ENCODE peak calls at places on chromosomes 6 and 20, in six cellular contexts. One of them, this sample, is unnamed.

GRCh38 chr6:39979461-39980328 is 45.4 kb upstream of the MOCS1 start:
- DNase-seq in fibroblast of pulmonary artery: no peak
- DNase-seq in iris pigment epithelial cell: no peak
- DNase-seq in NCI-H2081: no peak
- DNase-seq in activated CD4-positive, alpha-beta T cell treated with anti-CD3 and anti-CD28 coated beads, Interleukin-2, amount 50 U/mL, for 1 hour: no peak
- DNase-seq in fibroblast of the conjunctiva: no peak
- DNase-seq in this sample: no peak

GRCh38 chr6:88650029-88650619 is 313.3 kb downstream of the RNGTT start:
- DNase-seq in iris pigment epithelial cell: peak
- DNase-seq in activated CD4-positive, alpha-beta T cell treated with anti-CD3 and anti-CD28 coated beads, Interleukin-2, amount 50 U/mL, for 1 hour: no peak
- DNase-seq in fibroblast of the conjunctiva: peak
- DNase-seq in fibroblast of pulmonary artery: peak
- DNase-seq in NCI-H2081: no peak
- DNase-seq in this sample: no peak

GRCh38 chr6:113989675-113990074 is 18.7 kb upstream of the HDAC2 start:
- DNase-seq in NCI-H2081: no peak
- DNase-seq in fibroblast of pulmonary artery: no peak
- DNase-seq in activated CD4-positive, alpha-beta T cell treated with anti-CD3 and anti-CD28 coated beads, Interleukin-2, amount 50 U/mL, for 1 hour: no peak
- DNase-seq in iris pigment epithelial cell: no peak
- DNase-seq in fibroblast of the conjunctiva: no peak
- DNase-seq in this sample: no peak

GRCh38 chr20:21512634-21513180 is 1.2 kb downstream of the NKX2-2 start:
- DNase-seq in fibroblast of the conjunctiva: no peak
- DNase-seq in activated CD4-positive, alpha-beta T cell treated with anti-CD3 and anti-CD28 coated beads, Interleukin-2, amount 50 U/mL, for 1 hour: no peak
- DNase-seq in iris pigment epithelial cell: no peak
- DNase-seq in fibroblast of pulmonary artery: no peak
- DNase-seq in NCI-H2081: no peak
- DNase-seq in this sample: no peak

GRCh38 chr6:146543211-146543939 is at the start of gene RAB32:
- DNase-seq in fibroblast of the conjunctiva: peak
- DNase-seq in fibroblast of pulmonary artery: peak
- DNase-seq in activated CD4-positive, alpha-beta T cell treated with anti-CD3 and anti-CD28 coated beads, Interleukin-2, amount 50 U/mL, for 1 hour: no peak
- DNase-seq in NCI-H2081: peak
- DNase-seq in iris pigment epithelial cell: peak
- DNase-seq in this sample: no peak

GRCh38 chr6:25346064-25346463 is 66.9 kb downstream of the CARMIL1 start:
- DNase-seq in fibroblast of the conjunctiva: no peak
- DNase-seq in activated CD4-positive, alpha-beta T cell treated with anti-CD3 and anti-CD28 coated beads, Interleukin-2, amount 50 U/mL, for 1 hour: no peak
- DNase-seq in NCI-H2081: no peak
- DNase-seq in fibroblast of pulmonary artery: no peak
- DNase-seq in iris pigment epithelial cell: no peak
- DNase-seq in this sample: peak

GRCh38 chr6:109896333-109896732 is 81.8 kb upstream of the GPR6 start:
- DNase-seq in activated CD4-positive, alpha-beta T cell treated with anti-CD3 and anti-CD28 coated beads, Interleukin-2, amount 50 U/mL, for 1 hour: no peak
- DNase-seq in fibroblast of the conjunctiva: no peak
- DNase-seq in fibroblast of pulmonary artery: no peak
- DNase-seq in NCI-H2081: no peak
- DNase-seq in iris pigment epithelial cell: peak
- DNase-seq in this sample: no peak

GRCh38 chr20:6178537-6178936 is 55.7 kb upstream of the FERMT1 start:
- DNase-seq in NCI-H2081: peak
- DNase-seq in fibroblast of pulmonary artery: peak
- DNase-seq in iris pigment epithelial cell: peak
- DNase-seq in activated CD4-positive, alpha-beta T cell treated with anti-CD3 and anti-CD28 coated beads, Interleukin-2, amount 50 U/mL, for 1 hour: no peak
- DNase-seq in fibroblast of the conjunctiva: peak
- DNase-seq in this sample: peak

GRCh38 chr6:54621285-54621684 is 225.3 kb upstream of the FAM83B start:
- DNase-seq in fibroblast of pulmonary artery: peak
- DNase-seq in activated CD4-positive, alpha-beta T cell treated with anti-CD3 and anti-CD28 coated beads, Interleukin-2, amount 50 U/mL, for 1 hour: no peak
- DNase-seq in fibroblast of the conjunctiva: no peak
- DNase-seq in NCI-H2081: peak
- DNase-seq in iris pigment epithelial cell: peak
- DNase-seq in this sample: no peak

GRCh38 chr6:130409394-130410095 is 43.7 kb downstream of the TMEM200A start:
- DNase-seq in NCI-H2081: no peak
- DNase-seq in iris pigment epithelial cell: peak
- DNase-seq in fibroblast of pulmonary artery: peak
- DNase-seq in fibroblast of the conjunctiva: no peak
- DNase-seq in activated CD4-positive, alpha-beta T cell treated with anti-CD3 and anti-CD28 coated beads, Interleukin-2, amount 50 U/mL, for 1 hour: no peak
- DNase-seq in this sample: no peak

GRCh38 chr20:53036992-53037391 is 64.8 kb downstream of the TSHZ2 start:
- DNase-seq in fibroblast of the conjunctiva: no peak
- DNase-seq in iris pigment epithelial cell: no peak
- DNase-seq in activated CD4-positive, alpha-beta T cell treated with anti-CD3 and anti-CD28 coated beads, Interleukin-2, amount 50 U/mL, for 1 hour: no peak
- DNase-seq in NCI-H2081: no peak
- DNase-seq in fibroblast of pulmonary artery: no peak
- DNase-seq in this sample: no peak

GRCh38 chr6:135993321-135993720 is 141.8 kb downstream of the PDE7B start:
- DNase-seq in fibroblast of pulmonary artery: no peak
- DNase-seq in fibroblast of the conjunctiva: no peak
- DNase-seq in iris pigment epithelial cell: no peak
- DNase-seq in NCI-H2081: no peak
- DNase-seq in activated CD4-positive, alpha-beta T cell treated with anti-CD3 and anti-CD28 coated beads, Interleukin-2, amount 50 U/mL, for 1 hour: no peak
- DNase-seq in this sample: no peak

GRCh38 chr6:89944181-89944755 is 50.0 kb downstream of the GJA10 start:
- DNase-seq in iris pigment epithelial cell: peak
- DNase-seq in NCI-H2081: no peak
- DNase-seq in activated CD4-positive, alpha-beta T cell treated with anti-CD3 and anti-CD28 coated beads, Interleukin-2, amount 50 U/mL, for 1 hour: no peak
- DNase-seq in fibroblast of the conjunctiva: no peak
- DNase-seq in fibroblast of pulmonary artery: no peak
- DNase-seq in this sample: no peak

This sample was measured in SHP77 treated with DMSO at 0.1 percent for 48 hours.